ENCODE peak calls at places on chromosomes 13 and 19, in ten cellular contexts. Z is amniotic stem cell; F is posterior cingulate gyrus; J is ureter; E is NCI-H1105 treated with DMSO at 0.1 percent for 48 hours; O is CD8-positive, alpha-beta T cell; G is amygdala; U is neural crest cell; B is neuronal stem cell; Y is stimulated activated CD8-positive, alpha-beta memory T cell treated with anti-CD3 and anti-CD28 coated beads, Interleukin-4, amount 100 ng/mL, for 1 hour. V is an unnamed sample.
A peak's percentile ranks its signal among the peaks of the same experiment; 100 is the strongest.

GRCh38 chr13:108903613-108904012 is 274.2 kb downstream of the MYO16 start:
- DNase-seq in O (no peak), J (no peak), F (no peak), Z (no peak), G (no peak), Y (no peak), E (no peak), B (no peak), U (no peak), V (no peak)

GRCh38 chr13:111347438-111347837 is 27.0 kb downstream of the TEX29 start:
- DNase-seq in U (no peak), G (no peak), O (no peak), Z (no peak), E (no peak), B (no peak), F (no peak), J (no peak), Y (no peak), V (no peak)

GRCh38 chr19:35090160-35090794 is 25.3 kb upstream of the FXYD3 start:
- DNase-seq in E (peak; percentile 39), O (no peak), B (peak; percentile 54), Y (no peak), U (peak; percentile 60), J (peak; percentile 62), Z (no peak), G (peak; percentile 46), F (no peak), V (peak; percentile 73)

GRCh38 chr19:13978721-13979191 is 26.4 kb downstream of the DCAF15 start:
- DNase-seq in Z (no peak), U (peak; percentile 21), F (no peak), O (no peak), J (no peak), E (no peak), G (no peak), B (peak; percentile 24), Y (no peak), V (peak; percentile 41)

GRCh38 chr13:112248909-112249592 is 127.1 kb upstream of the SPACA7 start:
- DNase-seq in B (no peak), E (no peak), F (no peak), G (no peak), J (peak; percentile 20), Z (no peak), Y (no peak), U (no peak), O (no peak), V (peak; percentile 14)

GRCh38 chr19:45636275-45636674 is 2.9 kb downstream of the EML2 start:
- DNase-seq in B (no peak), O (no peak), U (no peak), Z (no peak), E (no peak), J (no peak), Y (no peak), F (no peak), G (no peak), V (no peak)

GRCh38 chr19:2457394-2458037 is 757 bp upstream of the LMNB2 start:
- DNase-seq in Z (no peak), B (no peak), Y (no peak), J (no peak), U (no peak), F (no peak), E (no peak), O (no peak), G (no peak), V (no peak)

GRCh38 chr19:35224681-35225604 is 3.6 kb downstream of the FAM187B start:
- DNase-seq in O (no peak), Z (no peak), F (no peak), E (no peak), Y (no peak), U (no peak), B (no peak), J (peak; percentile 36), G (no peak), V (no peak)

GRCh38 chr13:51793570-51794273 is 10.2 kb downstream of the DHRS12 start:
- DNase-seq in J (no peak), O (no peak), Y (no peak), U (no peak), Z (peak; percentile 67), F (no peak), E (no peak), B (no peak), G (no peak), V (peak; percentile 90)

GRCh38 chr19:9721861-9722260 is 46.7 kb downstream of the ZNF846 start:
- DNase-seq in U (no peak), B (peak; percentile 37), G (no peak), J (no peak), Z (no peak), Y (no peak), E (peak; percentile 51), O (no peak), F (no peak), V (no peak)

GRCh38 chr13:51726446-51727185 is 77.3 kb downstream of the DHRS12 start:
- DNase-seq in U (no peak), J (no peak), O (no peak), F (no peak), Y (no peak), G (no peak), E (no peak), B (no peak), Z (peak; percentile 59), V (peak; percentile 66)

GRCh38 chr13:44198826-44199225 is 174.8 kb upstream of the SERP2 start:
- DNase-seq in G (no peak), E (no peak), Z (no peak), U (no peak), Y (no peak), B (no peak), J (no peak), O (no peak), F (no peak), V (peak; percentile 18)

GRCh38 chr13:40221460-40222201 is 444.8 kb downstream of the FOXO1 start:
- DNase-seq in G (no peak), E (no peak), B (no peak), Y (no peak), F (no peak), Z (no peak), J (no peak), U (no peak), O (no peak), V (peak; percentile 76)

GRCh38 chr19:3722443-3723109 is 14.4 kb downstream of the TJP3 start:
- DNase-seq in Y (no peak), E (no peak), O (no peak), G (no peak), U (no peak), B (no peak), J (no peak), F (no peak), Z (no peak), V (no peak)

GRCh38 chr19:58558623-58559274 is 338 bp upstream of the UBE2M start:
- DNase-seq in J (peak; percentile 100), B (peak; percentile 99), G (no peak), F (peak; percentile 98), E (no peak), Z (no peak), U (peak; percentile 100), Y (peak; percentile 99), O (peak; percentile 99), V (peak; percentile 100)

GRCh38 chr13:33123066-33123940 is 107.1 kb downstream of the KL start:
- DNase-seq in F (no peak), Z (no peak), G (peak; percentile 11), E (no peak), O (no peak), U (no peak), B (no peak), J (no peak), Y (no peak), V (peak; percentile 68)

GRCh38 chr13:98853791-98854191 is 101.3 kb upstream of the SLC15A1 start:
- DNase-seq in Z (peak; percentile 38), F (no peak), J (no peak), B (no peak), O (no peak), U (no peak), E (no peak), G (no peak), Y (no peak), V (peak; percentile 82)

GRCh38 chr13:49958321-49958720 is 22.2 kb upstream of the SPRYD7 start:
- DNase-seq in F (no peak), Y (no peak), O (no peak), Z (no peak), B (no peak), J (no peak), G (no peak), U (no peak), E (no peak), V (peak; percentile 61)

GRCh38 chr19:19531951-19532805 is 3.5 kb downstream of the YJEFN3 start:
- DNase-seq in J (peak; percentile 86), O (peak; percentile 85), F (peak; percentile 86), G (peak; percentile 68), E (peak; percentile 39), U (peak; percentile 86), Z (no peak), Y (peak; percentile 78), B (peak; percentile 71), V (peak; percentile 86)

GRCh38 chr19:4678881-4679379 is 8.8 kb upstream of the MYDGF start:
- DNase-seq in E (no peak), J (no peak), Y (no peak), F (no peak), U (no peak), B (no peak), G (peak; percentile 65), O (no peak), Z (no peak), V (peak; percentile 23)

GRCh38 chr13:74136089-74136658 is 2.0 kb upstream of the KLF12 start:
- DNase-seq in O (no peak), F (peak; percentile 41), E (peak; percentile 26), U (peak; percentile 9), Y (peak; percentile 7), G (no peak), B (no peak), Z (peak; percentile 16), J (no peak), V (peak; percentile 70)

GRCh38 chr19:43532571-43532961 is 422 bp upstream of the ZNF575 start:
- DNase-seq in G (peak; percentile 79), O (peak; percentile 47), Z (no peak), E (peak; percentile 76), F (no peak), Y (no peak), U (peak; percentile 14), B (no peak), J (peak; percentile 66), V (no peak)

GRCh38 chr13:78609464-78610205 is 6.3 kb upstream of the POU4F1 start:
- DNase-seq in F (no peak), Y (no peak), U (no peak), O (no peak), J (no peak), E (peak; percentile 24), B (peak; percentile 48), G (no peak), Z (no peak), V (peak; percentile 47)

GRCh38 chr19:42412223-42412622 is 15.0 kb downstream of the LIPE start:
- DNase-seq in G (peak; percentile 78), B (no peak), Z (no peak), F (peak; percentile 59), E (no peak), U (no peak), Y (no peak), O (no peak), J (no peak), V (peak; percentile 22)

GRCh38 chr13:101757446-101758039 is 305.1 kb downstream of the ITGBL1 start:
- DNase-seq in Z (no peak), J (no peak), G (no peak), B (no peak), O (no peak), F (no peak), E (peak; percentile 48), Y (no peak), U (no peak), V (peak; percentile 59)

GRCh38 chr13:98349731-98350305 is 172.7 kb upstream of the RNF113B start:
- DNase-seq in G (no peak), U (no peak), J (no peak), E (no peak), O (no peak), B (no peak), Z (no peak), Y (no peak), F (no peak), V (no peak)

GRCh38 chr19:7115721-7116120 is 46.2 kb downstream of the ZNF557 start:
- DNase-seq in Z (no peak), O (no peak), J (no peak), E (no peak), G (peak; percentile 73), Y (no peak), F (peak; percentile 48), U (no peak), B (no peak), V (peak; percentile 13)

GRCh38 chr13:79775830-79776229 is 294.9 kb downstream of the NDFIP2 start:
- DNase-seq in G (peak; percentile 1), Y (no peak), E (no peak), B (peak; percentile 40), J (peak; percentile 44), U (no peak), F (no peak), O (no peak), Z (peak; percentile 28), V (peak; percentile 86)